ENCODE peak calls at places on chromosomes 4 and X, in ten cellular contexts. H, P, X, L, Q, M, D, I, Y and E are unnamed samples.

GRCh38 chr4:1206299-1207156 is 34.1 kb upstream of the SPON2 start:
- DNase-seq in D (peak), X (peak), H (no peak), Y (no peak), I (no peak), P (no peak), Q (no peak), L (no peak), M (no peak), E (no peak)

GRCh38 chr4:21982087-21982486 is 33.5 kb upstream of the KCNIP4 start:
- DNase-seq in I (no peak), H (no peak), X (no peak), P (no peak), D (no peak), L (no peak), M (no peak), Y (no peak), Q (no peak), E (no peak)

GRCh38 chr4:94345267-94345666 is 2.6 kb upstream of the HPGDS start:
- DNase-seq in L (no peak), H (no peak), Y (no peak), P (no peak), I (no peak), D (no peak), X (no peak), M (no peak), Q (no peak), E (no peak)

GRCh38 chr4:89324671-89325070 is 17.1 kb upstream of the GPRIN3 start:
- DNase-seq in D (no peak), X (no peak), M (no peak), P (no peak), H (no peak), Q (no peak), I (peak), Y (peak), L (no peak), E (peak)

GRCh38 chr4:11597506-11597905 is 168.8 kb upstream of the HS3ST1 start:
- DNase-seq in D (no peak), X (no peak), Y (no peak), L (no peak), Q (no peak), M (no peak), H (no peak), I (no peak), P (no peak), E (no peak)

GRCh38 chr4:153065286-153065685 is 129.2 kb downstream of the FHDC1 start:
- DNase-seq in M (no peak), I (no peak), D (no peak), H (no peak), X (no peak), P (no peak), Y (no peak), Q (no peak), L (no peak), E (no peak)

GRCh38 chr4:7299908-7300710 is 107.8 kb downstream of the SORCS2 start:
- DNase-seq in Q (no peak), L (no peak), H (no peak), Y (no peak), X (no peak), M (no peak), D (peak), P (no peak), I (no peak), E (no peak)

GRCh38 chrX:129651756-129652564 is 2.8 kb downstream of the APLN start:
- DNase-seq in I (no peak), D (no peak), P (no peak), X (no peak), Y (no peak), H (peak), M (no peak), L (no peak), Q (no peak), E (no peak)

GRCh38 chrX:8820910-8821527 is 19.8 kb upstream of the FAM9A start:
- DNase-seq in D (no peak), I (no peak), M (no peak), H (peak), Y (no peak), L (no peak), P (no peak), Q (no peak), X (no peak), E (no peak)

GRCh38 chr4:42460043-42460442 is 62.8 kb downstream of the SHISA3 start:
- DNase-seq in L (no peak), M (no peak), X (no peak), D (no peak), P (no peak), Y (no peak), I (no peak), Q (no peak), H (no peak), E (no peak)

GRCh38 chr4:83890231-83890630 is 354.3 kb downstream of the GPAT3 start:
- DNase-seq in Q (no peak), P (no peak), D (no peak), Y (peak), X (no peak), M (no peak), I (no peak), L (peak), H (no peak), E (no peak)

GRCh38 chrX:15843960-15844359 is 10.7 kb downstream of the AP1S2 start:
- DNase-seq in Q (no peak), P (no peak), M (no peak), H (no peak), X (no peak), I (no peak), Y (no peak), L (no peak), D (no peak), E (no peak)

GRCh38 chrX:53481816-53482485 is 47.8 kb upstream of the HSD17B10 start:
- DNase-seq in P (peak), I (peak), M (peak), X (peak), D (peak), Q (peak), L (peak), Y (no peak), H (peak), E (peak)

GRCh38 chr4:56633486-56633885 is 47.6 kb downstream of the HOPX start:
- DNase-seq in P (no peak), D (no peak), H (no peak), Q (no peak), X (no peak), L (no peak), Y (no peak), M (no peak), I (no peak), E (no peak)

GRCh38 chr4:3290476-3290875 is 2.3 kb upstream of the RGS12 start:
- DNase-seq in M (no peak), P (no peak), X (peak), I (no peak), H (no peak), L (no peak), Q (no peak), Y (no peak), D (no peak), E (no peak)

GRCh38 chrX:149527705-149528104 is 13.1 kb upstream of the EOLA1 start:
- DNase-seq in X (no peak), D (no peak), Q (no peak), M (no peak), Y (no peak), L (peak), P (no peak), H (peak), I (peak), E (peak)

GRCh38 chr4:72055566-72055965 is 23.8 kb downstream of the NPFFR2 start:
- DNase-seq in D (no peak), X (no peak), Q (no peak), Y (no peak), I (no peak), L (peak), M (no peak), H (no peak), P (no peak), E (no peak)

GRCh38 chr4:126715067-126715466 is 917.7 kb upstream of the INTU start:
- DNase-seq in Y (no peak), Q (no peak), I (no peak), M (no peak), D (no peak), P (no peak), L (no peak), H (no peak), X (no peak), E (no peak)

GRCh38 chrX:17848545-17849265 is 12.4 kb downstream of the RAI2 start:
- DNase-seq in I (no peak), Q (no peak), X (no peak), D (no peak), H (no peak), Y (no peak), L (no peak), M (no peak), P (no peak), E (no peak)

GRCh38 chr4:23915459-23916132 is 25.7 kb upstream of the PPARGC1A start:
- DNase-seq in Y (no peak), P (no peak), H (no peak), Q (no peak), M (no peak), X (no peak), I (no peak), L (no peak), D (no peak), E (no peak)

GRCh38 chrX:41276661-41277506 is 57.1 kb upstream of the DDX3X start:
- DNase-seq in H (no peak), Y (no peak), M (no peak), P (no peak), D (peak), I (peak), L (no peak), Q (no peak), X (no peak), E (no peak)

GRCh38 chrX:134158821-134159512 is 78.0 kb upstream of the CCDC160 start:
- DNase-seq in D (no peak), P (no peak), M (no peak), X (no peak), H (no peak), I (no peak), Q (no peak), L (no peak), Y (no peak), E (no peak)

GRCh38 chr4:85486425-85487101 is 11.6 kb downstream of the ARHGAP24 start:
- DNase-seq in Y (no peak), I (no peak), Q (no peak), D (no peak), P (no peak), M (no peak), X (no peak), L (peak), H (no peak), E (peak)

GRCh38 chrX:77442728-77443127 is 4.5 kb upstream of the FGF16 start:
- DNase-seq in M (peak), L (peak), Q (no peak), Y (peak), P (no peak), H (no peak), D (no peak), I (no peak), X (no peak), E (peak)

GRCh38 chr4:25030283-25031076 is at the start of gene LGI2:
- DNase-seq in Y (no peak), D (peak), M (no peak), I (peak), L (no peak), Q (peak), H (peak), X (peak), P (peak), E (peak)

GRCh38 chrX:3788494-3789233 is 75.2 kb upstream of the PRKX start:
- DNase-seq in I (no peak), Q (no peak), H (no peak), Y (no peak), X (no peak), L (no peak), M (no peak), P (no peak), D (no peak), E (no peak)

GRCh38 chr4:120709986-120710385 is 212.5 kb downstream of the PRDM5 start:
- DNase-seq in Q (no peak), M (no peak), L (peak), P (no peak), H (no peak), D (no peak), Y (no peak), I (no peak), X (no peak), E (peak)

GRCh38 chrX:110251961-110252360 is 65.9 kb downstream of the AMMECR1 start:
- DNase-seq in D (no peak), L (no peak), X (no peak), Y (no peak), I (no peak), M (no peak), P (no peak), Q (no peak), H (no peak), E (no peak)

GRCh38 chrX:137031517-137032377 is 2.0 kb downstream of the GPR101 start:
- DNase-seq in Q (peak), H (peak), L (peak), P (no peak), X (no peak), D (peak), M (no peak), I (peak), Y (peak), E (peak)

GRCh38 chr4:13703096-13703495 is 75.6 kb upstream of the BOD1L1 start:
- DNase-seq in D (no peak), X (no peak), H (no peak), L (no peak), P (no peak), I (no peak), Q (no peak), Y (no peak), M (no peak), E (no peak)

GRCh38 chrX:8879750-8880149 is 78.6 kb upstream of the FAM9A start:
- DNase-seq in H (no peak), L (peak), X (no peak), I (peak), D (no peak), P (no peak), M (no peak), Y (no peak), Q (peak), E (no peak)

GRCh38 chr4:76582074-76582816 is 147.2 kb downstream of the SHROOM3 start:
- DNase-seq in L (no peak), H (no peak), I (no peak), Q (no peak), M (no peak), X (no peak), D (no peak), P (no peak), Y (no peak), E (no peak)

GRCh38 chr4:153785830-153786721 is 2.8 kb downstream of the SFRP2 start:
- DNase-seq in X (no peak), Y (no peak), P (no peak), M (peak), Q (no peak), I (no peak), D (peak), H (peak), L (peak), E (peak)

GRCh38 chr4:97123573-97123972 is 1019.7 kb downstream of the STPG2 start:
- DNase-seq in I (no peak), L (no peak), D (no peak), X (no peak), M (no peak), P (no peak), H (no peak), Q (no peak), Y (no peak), E (no peak)

GRCh38 chr4:168522371-168522770 is 25.5 kb downstream of the PALLD start:
- DNase-seq in P (no peak), L (no peak), X (no peak), I (no peak), Y (no peak), M (peak), Q (no peak), H (no peak), D (no peak), E (no peak)

GRCh38 chrX:12410523-12410922 is 272.2 kb downstream of the FRMPD4 start:
- DNase-seq in D (no peak), Q (no peak), Y (no peak), X (no peak), M (no peak), L (no peak), P (no peak), I (no peak), H (no peak), E (no peak)

GRCh38 chrX:147958316-147958715 is 22.8 kb upstream of the FMR1NB start:
- DNase-seq in I (no peak), L (peak), X (no peak), D (no peak), Q (no peak), Y (peak), H (no peak), M (no peak), P (no peak), E (peak)

GRCh38 chr4:186074189-186074588 is 5.2 kb downstream of the TLR3 start:
- DNase-seq in H (peak), M (no peak), X (no peak), L (no peak), P (no peak), Q (no peak), Y (no peak), D (no peak), I (no peak), E (no peak)